ENCODE peak calls at places on chromosomes 3 and 15, in nine cellular contexts. E, T, Z, B, I, R, G, N and Y are unnamed samples.
A peak's percentile ranks its signal among the peaks of the same experiment; 100 is the strongest.

GRCh38 chr3:143363276-143363675 is 243.7 kb downstream of the CHST2 start:
- DNase-seq in R (no peak), N (no peak), G (no peak), E (no peak), Z (no peak), I (no peak), T (no peak), B (no peak), Y (peak; percentile 74)

GRCh38 chr3:61936344-61936937 is 375.1 kb downstream of the PTPRG start:
- DNase-seq in T (no peak), E (no peak), Z (no peak), B (no peak), N (no peak), G (no peak), I (no peak), R (no peak), Y (peak; percentile 25)

GRCh38 chr3:172112348-172113123 is 73.2 kb downstream of the FNDC3B start:
- DNase-seq in T (no peak), I (no peak), N (no peak), B (no peak), E (no peak), R (no peak), G (no peak), Z (no peak), Y (no peak)

GRCh38 chr3:13123266-13123665 is 50.0 kb upstream of the IQSEC1 start:
- DNase-seq in T (no peak), G (no peak), E (no peak), B (no peak), Z (no peak), R (no peak), N (peak; percentile 48), I (no peak), Y (no peak)

GRCh38 chr3:79414821-79415220 is 353.0 kb downstream of the ROBO1 start:
- DNase-seq in Z (peak; percentile 16), T (no peak), I (no peak), E (no peak), B (peak; percentile 11), N (no peak), G (no peak), R (no peak), Y (peak; percentile 29)

GRCh38 chr15:48602358-48603122 is 43.0 kb downstream of the FBN1 start:
- DNase-seq in Z (peak; percentile 4), B (no peak), G (no peak), T (no peak), R (no peak), I (no peak), E (no peak), N (no peak), Y (peak; percentile 48)

GRCh38 chr3:51374456-51374855 is 10.6 kb upstream of the MANF start:
- DNase-seq in E (no peak), B (no peak), Z (no peak), G (no peak), N (no peak), I (no peak), R (no peak), T (no peak), Y (no peak)

GRCh38 chr15:79689030-79689429 is 207.8 kb downstream of the MTHFS start:
- DNase-seq in Z (no peak), B (no peak), T (no peak), G (no peak), N (no peak), R (no peak), E (no peak), I (no peak), Y (no peak)

GRCh38 chr3:43637702-43638101 is 15.9 kb upstream of the ANO10 start:
- DNase-seq in G (no peak), B (no peak), I (no peak), Z (peak; percentile 38), E (no peak), N (no peak), T (no peak), R (no peak), Y (no peak)

GRCh38 chr3:42517143-42517542 is 14.7 kb downstream of the VIPR1 start:
- DNase-seq in R (no peak), Z (no peak), I (no peak), N (peak; percentile 28), B (no peak), E (no peak), G (no peak), T (no peak), Y (no peak)

GRCh38 chr15:45678459-45679178 is 43.8 kb downstream of the SQOR start:
- DNase-seq in T (no peak), I (no peak), B (no peak), E (no peak), Z (no peak), N (no peak), G (no peak), R (no peak), Y (no peak)

GRCh38 chr3:23219117-23219516 is 16.0 kb downstream of the UBE2E2 start:
- DNase-seq in G (no peak), R (no peak), N (no peak), B (no peak), E (no peak), Z (peak; percentile 41), T (no peak), I (no peak), Y (no peak)

GRCh38 chr3:14510838-14511622 is 29.1 kb downstream of the GRIP2 start:
- DNase-seq in Z (no peak), E (peak; percentile 43), N (no peak), B (no peak), T (no peak), R (no peak), I (no peak), G (no peak), Y (no peak)

GRCh38 chr3:33047842-33048834 is 48.8 kb downstream of the GLB1 start:
- DNase-seq in T (peak; percentile 21), I (no peak), N (no peak), G (no peak), Z (no peak), B (no peak), E (no peak), R (no peak), Y (no peak)

GRCh38 chr3:98454929-98455328 is 8.1 kb upstream of the OR5K1 start:
- DNase-seq in B (no peak), N (no peak), Z (no peak), E (no peak), R (no peak), G (no peak), T (no peak), I (no peak), Y (no peak)

GRCh38 chr3:98462901-98463300 is at the start of gene OR5K1:
- DNase-seq in Z (no peak), T (no peak), B (no peak), G (no peak), R (no peak), I (no peak), E (no peak), N (no peak), Y (no peak)

GRCh38 chr3:98460220-98460619 is 2.8 kb upstream of the OR5K1 start:
- DNase-seq in T (no peak), Z (no peak), G (no peak), R (no peak), N (no peak), B (no peak), E (no peak), I (no peak), Y (no peak)

GRCh38 chr3:98453827-98454226 is 9.2 kb upstream of the OR5K1 start:
- DNase-seq in B (no peak), I (no peak), E (no peak), R (no peak), G (no peak), Z (no peak), N (no peak), T (no peak), Y (no peak)

GRCh38 chr3:98457543-98457942 is 5.5 kb upstream of the OR5K1 start:
- DNase-seq in I (no peak), G (no peak), Z (no peak), B (no peak), T (no peak), E (no peak), N (no peak), R (no peak), Y (no peak)
- TF ChIP-seq CTCF in I (no peak), G (no peak), Z (peak; percentile 25), B (no peak), T (no peak), E (no peak), N (no peak), R (no peak), Y (no peak)

GRCh38 chr3:15682766-15683165 is 81.2 kb downstream of the BTD start:
- DNase-seq in R (no peak), E (no peak), B (no peak), Z (no peak), G (no peak), N (no peak), T (no peak), I (no peak), Y (no peak)
- H3K27ac ChIP-seq in R (peak overlapping the region; percentile 57), E (no peak overlapping the region), B (no peak overlapping the region), Z (no peak overlapping the region), G (no peak overlapping the region), N (no peak overlapping the region), T (no peak overlapping the region), I (peak overlapping the region; percentile 69), Y (no peak overlapping the region)

GRCh38 chr15:68277605-68278344 is at the start of gene FEM1B:
- DNase-seq in E (peak; percentile 90), B (peak; percentile 91), I (peak; percentile 77), N (peak; percentile 97), Z (peak; percentile 83), R (peak; percentile 96), T (peak; percentile 73), G (peak; percentile 81), Y (peak; percentile 78)
- TF ChIP-seq CTCF in E (no peak), B (peak; percentile 54), I (peak; percentile 39), N (no peak), Z (no peak), R (no peak), T (no peak), G (no peak), Y (peak; percentile 2)

GRCh38 chr3:131714585-131715220 is 211.9 kb upstream of the MRPL3 start:
- DNase-seq in E (no peak), T (no peak), N (no peak), Z (no peak), B (no peak), G (no peak), I (no peak), R (no peak), Y (no peak)

GRCh38 chr3:131716943-131717342 is 214.2 kb upstream of the MRPL3 start:
- DNase-seq in G (no peak), R (no peak), B (no peak), E (no peak), I (no peak), Z (no peak), T (no peak), N (no peak), Y (no peak)

GRCh38 chr3:131713416-131714118 is 210.8 kb upstream of the MRPL3 start:
- DNase-seq in I (no peak), Z (peak; percentile 62), T (no peak), R (no peak), G (no peak), B (no peak), N (no peak), E (no peak), Y (no peak)

GRCh38 chr3:131717493-131717892 is 214.7 kb upstream of the MRPL3 start:
- DNase-seq in R (no peak), N (no peak), G (no peak), I (no peak), E (no peak), Z (no peak), B (no peak), T (no peak), Y (no peak)

DNA sequence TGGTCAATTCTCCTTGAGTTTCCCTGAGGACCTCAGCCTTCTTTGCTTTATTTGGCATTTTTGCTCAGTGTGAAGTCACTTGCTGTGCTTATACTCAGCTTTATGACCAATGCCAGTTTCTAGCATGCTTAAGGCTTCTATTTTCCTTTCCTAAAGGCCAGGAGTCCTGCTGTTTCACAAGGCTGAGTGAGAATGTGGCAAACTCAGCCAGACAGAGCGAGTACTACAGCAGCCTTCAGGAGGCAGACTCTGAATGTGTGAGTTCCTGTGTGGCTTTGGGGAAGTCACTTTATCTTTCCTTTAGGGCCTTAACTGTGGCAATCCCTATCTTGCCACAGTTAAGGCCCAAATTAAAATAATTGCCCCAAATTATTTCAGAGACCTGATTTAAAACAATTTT is 213.2 kb upstream of the MRPL3 start:
- DNase-seq in T (no peak), Z (no peak), N (no peak), G (no peak), E (no peak), R (no peak), I (no peak), B (no peak), Y (no peak)
- H3K27ac ChIP-seq in T (no peak overlapping the region), Z (no peak overlapping the region), N (no peak overlapping the region), G (no peak overlapping the region), E (no peak overlapping the region), R (no peak overlapping the region), I (no peak overlapping the region), B (no peak overlapping the region), Y (no peak overlapping the region)